ENCODE peak calls at places on chromosomes 12 and 14, in six cellular contexts. S is K562, N is GM23248, G is IMR-90, Z is endothelial cell of umbilical vein, B is DND-41. Y is an unnamed sample.
A peak's percentile ranks its signal among the peaks of the same experiment; 100 is the strongest.

GRCh38 chr12:46402451-46402850 is 29.9 kb upstream of the SLC38A2 start:
- DNase-seq in S (no peak), N (peak; percentile 84), G (peak; percentile 81), Z (peak; percentile 56), B (no peak), Y (no peak)

GRCh38 chr14:20855652-20856291 is 35.4 kb upstream of the RNASE3 start:
- DNase-seq in S (peak; percentile 75), N (peak; percentile 78), G (peak; percentile 59), Z (peak; percentile 82), B (peak; percentile 54), Y (peak; percentile 61)

GRCh38 chr12:92362785-92363184 is 217.1 kb upstream of the BTG1 start:
- DNase-seq in S (no peak), N (no peak), G (no peak), Z (no peak), B (peak; percentile 60), Y (peak; percentile 85)

GRCh38 chr14:100665518-100666032 is 61.1 kb upstream of the DLK1 start:
- DNase-seq in S (no peak), N (peak; percentile 75), G (no peak), Z (no peak), B (no peak), Y (no peak)

GRCh38 chr12:64813733-64814132 is 10.7 kb upstream of the TBC1D30 start:
- DNase-seq in S (no peak), N (no peak), G (no peak), Z (no peak), B (no peak), Y (no peak)

GRCh38 chr14:77124345-77125274 is 17.0 kb downstream of the ZDHHC22 start:
- DNase-seq in S (peak; percentile 55), N (peak; percentile 71), G (peak; percentile 16), Z (peak; percentile 53), B (no peak), Y (peak; percentile 51)

GRCh38 chr14:104604461-104605449 is at the start of gene TMEM179:
- DNase-seq in S (peak; percentile 68), N (peak; percentile 35), G (peak; percentile 4), Z (peak; percentile 14), B (no peak), Y (no peak)

GRCh38 chr12:47317182-47317915 is 237.6 kb upstream of the AMIGO2 start:
- DNase-seq in S (no peak), N (peak; percentile 33), G (no peak), Z (no peak), B (no peak), Y (peak; percentile 23)

GRCh38 chr12:96034631-96035282 is 630 bp downstream of the LTA4H start:
- DNase-seq in S (peak; percentile 25), N (peak; percentile 66), G (peak; percentile 37), Z (peak; percentile 52), B (peak; percentile 17), Y (peak; percentile 32)

GRCh38 chr14:64993263-64993662 is 6.6 kb downstream of the FNTB start:
- DNase-seq in S (no peak), N (no peak), G (no peak), Z (peak; percentile 30), B (no peak), Y (no peak)

GRCh38 chr12:26275313-26276257 is 80.2 kb downstream of the SSPN start:
- DNase-seq in S (no peak), N (no peak), G (no peak), Z (no peak), B (no peak), Y (no peak)

GRCh38 chr12:118061011-118061875 is at the start of gene WSB2:
- DNase-seq in S (peak; percentile 83), N (peak; percentile 73), G (peak; percentile 50), Z (peak; percentile 64), B (peak; percentile 68), Y (peak; percentile 53)

GRCh38 chr14:39568809-39569538 is 136.7 kb upstream of the FBXO33 start:
- DNase-seq in S (no peak), N (no peak), G (no peak), Z (no peak), B (no peak), Y (no peak)

GRCh38 chr14:21680072-21680471 is 6.5 kb upstream of the OR4E1 start:
- DNase-seq in S (no peak), N (peak; percentile 13), G (peak; percentile 59), Z (peak; percentile 50), B (no peak), Y (no peak)

GRCh38 chr14:32077081-32078029 is at the start of gene ARHGAP5:
- DNase-seq in S (peak; percentile 28), N (peak; percentile 71), G (peak; percentile 14), Z (peak; percentile 63), B (peak; percentile 59), Y (peak; percentile 59)

GRCh38 chr12:76080017-76080728 is 4.3 kb downstream of the NAP1L1 start:
- DNase-seq in S (no peak), N (peak; percentile 16), G (peak; percentile 74), Z (no peak), B (no peak), Y (no peak)

GRCh38 chr14:47541652-47542051 is 133.8 kb downstream of the MDGA2 start:
- DNase-seq in S (no peak), N (no peak), G (no peak), Z (no peak), B (no peak), Y (no peak)

GRCh38 chr12:51838762-51839161 is 9.8 kb downstream of the FIGNL2 start:
- DNase-seq in S (no peak), N (no peak), G (no peak), Z (no peak), B (no peak), Y (no peak)

GRCh38 chr12:121123488-121123887 is 9.2 kb upstream of the P2RX7 start:
- DNase-seq in S (no peak), N (no peak), G (no peak), Z (no peak), B (no peak), Y (no peak)

GRCh38 chr14:55136868-55137785 is 8.1 kb downstream of the LGALS3 start:
- DNase-seq in S (peak; percentile 22), N (peak; percentile 85), G (peak; percentile 88), Z (peak; percentile 85), B (no peak), Y (no peak)

GRCh38 chr14:67359319-67359774 is 257 bp downstream of the ATP6V1D start:
- DNase-seq in S (no peak), N (peak; percentile 88), G (peak; percentile 63), Z (no peak), B (no peak), Y (no peak)

GRCh38 chr12:96889273-96889933 is 17.7 kb upstream of the NEDD1 start:
- DNase-seq in S (no peak), N (peak; percentile 88), G (peak; percentile 76), Z (peak; percentile 91), B (no peak), Y (no peak)

GRCh38 chr12:120231316-120232011 is 30.6 kb upstream of the RPLP0 start:
- DNase-seq in S (peak; percentile 85), N (peak; percentile 97), G (peak; percentile 97), Z (peak; percentile 93), B (peak; percentile 76), Y (peak; percentile 30)

GRCh38 chr12:22631863-22632463 is 7.0 kb downstream of the ETNK1 start:
- DNase-seq in S (no peak), N (peak; percentile 59), G (peak; percentile 28), Z (peak; percentile 26), B (no peak), Y (peak; percentile 13)

GRCh38 chr14:33588771-33589170 is 362.1 kb downstream of the EGLN3 start:
- DNase-seq in S (no peak), N (no peak), G (no peak), Z (no peak), B (no peak), Y (no peak)
- H4K20me1 ChIP-seq in S (no peaks in the 10 kb centered on the region), N (no peaks in the 10 kb centered on the region), G (no peaks in the 10 kb centered on the region), Z (no peaks in the 10 kb centered on the region), B (no peaks in the 10 kb centered on the region), Y (no peaks in the 10 kb centered on the region)

DNA sequence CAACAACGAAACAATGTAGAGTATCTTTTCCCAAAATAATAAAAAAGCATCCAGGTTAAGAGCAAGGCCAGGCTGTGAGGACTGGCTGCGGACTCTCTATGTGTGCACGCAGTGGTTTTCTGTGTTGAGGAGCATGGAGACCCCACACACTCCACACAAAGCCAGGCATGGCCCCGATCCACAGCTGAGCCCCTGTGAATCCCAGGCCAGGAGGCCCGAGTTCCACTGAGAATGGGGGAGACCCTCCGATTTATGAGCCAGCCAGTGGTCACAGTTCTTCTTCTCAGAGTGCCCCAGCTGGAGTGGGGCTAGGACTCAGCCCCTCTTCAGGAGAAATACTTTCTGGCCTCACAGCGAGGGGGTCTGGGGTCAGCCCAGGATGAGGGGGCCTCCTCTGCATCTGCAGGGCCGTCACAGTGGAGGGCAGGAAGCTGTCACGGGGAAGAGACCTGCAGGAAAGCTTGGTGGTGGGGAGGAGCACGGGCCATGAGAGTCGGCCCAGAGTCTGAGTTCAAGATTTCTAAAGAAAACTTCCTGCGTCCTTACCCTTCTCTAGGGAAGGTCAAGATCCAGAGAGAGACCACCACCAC is 20.1 kb downstream of the NCKAP5L start:
- DNase-seq in S (no peak), N (no peak), G (no peak), Z (no peak), B (no peak), Y (no peak)
- H4K20me1 ChIP-seq in S (peaks cover 5% of the 10 kb centered on the region), N (peaks cover 10% of the 10 kb centered on the region), G (peaks cover 76% of the 10 kb centered on the region), Z (no peaks in the 10 kb centered on the region), B (peaks cover 42% of the 10 kb centered on the region), Y (no peaks in the 10 kb centered on the region)

DNA sequence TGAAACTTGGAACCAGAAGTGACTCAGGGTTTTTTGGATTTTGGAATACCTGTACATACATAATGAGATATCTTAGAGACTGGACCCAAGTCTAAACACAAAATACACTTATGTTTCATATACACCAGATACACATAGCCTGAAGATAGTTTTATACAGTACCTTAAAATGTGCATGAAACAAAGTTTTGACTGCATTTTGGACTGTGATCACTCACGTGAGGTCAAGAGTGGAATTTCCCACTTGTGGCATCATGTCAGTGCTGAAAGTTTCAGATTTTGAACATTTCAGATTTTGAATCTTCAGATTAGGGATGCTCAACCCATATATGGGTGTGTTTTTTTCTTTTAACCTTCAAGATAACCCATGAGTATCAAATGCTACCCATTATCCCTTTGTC is 6.6 kb downstream of the SBNO1 start:
- DNase-seq in S (no peak), N (no peak), G (no peak), Z (no peak), B (no peak), Y (no peak)
- H4K20me1 ChIP-seq in S (peaks cover 17% of the 10 kb centered on the region), N (peaks cover 13% of the 10 kb centered on the region), G (peaks cover 66% of the 10 kb centered on the region), Z (no peaks in the 10 kb centered on the region), B (peaks cover 64% of the 10 kb centered on the region), Y (peaks cover 13% of the 10 kb centered on the region)

GRCh38 chr14:68965261-68965761 is 13.8 kb downstream of the ACTN1 start:
- DNase-seq in S (no peak), N (no peak), G (no peak), Z (no peak), B (no peak), Y (no peak)
- H4K20me1 ChIP-seq in S (peaks cover 44% of the 10 kb centered on the region), N (peaks cover 77% of the 10 kb centered on the region), G (peaks cover 100% of the 10 kb centered on the region), Z (peaks cover 2% of the 10 kb centered on the region), B (peaks cover 92% of the 10 kb centered on the region), Y (no peaks in the 10 kb centered on the region)

DNA sequence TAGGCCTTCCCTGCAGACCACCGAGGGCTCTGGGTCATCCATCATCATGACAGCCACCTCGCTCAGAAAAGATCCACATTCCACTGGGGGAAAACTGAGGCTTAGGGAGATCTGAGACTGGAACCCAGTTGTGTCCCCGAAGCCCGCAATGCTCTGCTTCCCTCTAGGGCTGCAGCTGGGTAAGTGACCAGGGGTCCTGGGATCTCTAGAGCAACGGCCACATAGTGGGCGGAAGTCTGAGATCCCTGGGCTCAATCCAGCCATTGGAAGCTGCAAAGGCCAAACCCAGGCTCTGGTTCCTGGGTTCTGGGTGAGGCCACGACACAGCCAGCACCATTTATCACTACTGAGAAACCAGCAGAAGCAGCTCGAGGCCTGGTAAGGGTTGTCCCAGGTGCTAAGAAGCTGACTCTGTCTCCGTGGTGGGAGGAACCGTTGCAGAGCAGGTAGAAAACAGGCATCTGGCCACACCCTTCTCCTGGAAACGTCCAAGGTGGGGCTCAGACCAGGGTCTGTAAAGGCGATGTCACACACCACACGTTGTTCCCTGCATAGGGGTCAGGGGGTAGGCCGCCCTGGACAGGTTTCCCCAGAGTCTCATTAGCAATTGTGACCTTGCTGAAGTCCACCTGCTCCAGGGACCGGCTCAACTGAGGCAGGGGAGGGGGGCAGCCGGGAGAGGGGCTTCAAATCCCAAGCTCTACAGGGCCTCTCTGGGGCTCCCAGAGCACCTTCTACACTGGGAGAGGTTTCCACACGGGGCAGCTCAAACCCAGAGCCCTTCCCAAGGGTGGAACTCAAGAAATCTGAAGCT is 38.6 kb downstream of the BCL11B start:
- DNase-seq in S (no peak), N (no peak), G (no peak), Z (no peak), B (no peak), Y (no peak)
- H4K20me1 ChIP-seq in S (no peaks in the 10 kb centered on the region), N (no peaks in the 10 kb centered on the region), G (no peaks in the 10 kb centered on the region), Z (no peaks in the 10 kb centered on the region), B (peaks cover 91% of the 10 kb centered on the region), Y (no peaks in the 10 kb centered on the region)